ENCODE peak calls at places on chromosomes 12 and 14, in nine cellular contexts. T, X, G, F, D, S, M, U and O are unnamed samples.

GRCh38 chr12:129200576-129200975 is 347.3 kb downstream of the GLT1D1 start:
- DNase-seq in T (no peak), X (no peak), G (no peak), F (no peak), D (no peak), S (no peak), M (no peak), U (no peak), O (no peak)

GRCh38 chr14:91893659-91894058 is 26.3 kb upstream of the TC2N start:
- DNase-seq in T (no peak), X (no peak), G (no peak), F (no peak), D (no peak), S (no peak), M (no peak), U (no peak), O (no peak)

GRCh38 chr14:78074546-78074945 is 95.6 kb upstream of the NRXN3 start:
- DNase-seq in T (no peak), X (no peak), G (no peak), F (no peak), D (no peak), S (no peak), M (no peak), U (no peak), O (peak; percentile 8)

GRCh38 chr12:131509706-131510105 is 201.2 kb upstream of the SFSWAP start:
- DNase-seq in T (peak; percentile 50), X (no peak), G (no peak), F (no peak), D (no peak), S (peak; percentile 78), M (no peak), U (no peak), O (no peak)

GRCh38 chr12:121858318-121858661 is 369 bp downstream of the HPD start:
- DNase-seq in T (no peak), X (no peak), G (no peak), F (no peak), D (no peak), S (no peak), M (no peak), U (no peak), O (no peak)

GRCh38 chr12:115405471-115405860 is 721.5 kb upstream of the TBX3 start:
- DNase-seq in T (no peak), X (no peak), G (no peak), F (no peak), D (no peak), S (no peak), M (no peak), U (no peak), O (no peak)

GRCh38 chr12:8087666-8088065 is 5.6 kb downstream of the NECAP1 start:
- DNase-seq in T (no peak), X (no peak), G (no peak), F (no peak), D (no peak), S (no peak), M (no peak), U (no peak), O (no peak)

GRCh38 chr12:94080684-94081009 is 67.7 kb upstream of the PLXNC1 start:
- DNase-seq in T (no peak), X (no peak), G (no peak), F (no peak), D (no peak), S (no peak), M (no peak), U (no peak), O (no peak)

GRCh38 chr12:121144416-121144914 is 11.8 kb downstream of the P2RX7 start:
- DNase-seq in T (peak; percentile 61), X (no peak), G (no peak), F (no peak), D (no peak), S (peak; percentile 66), M (peak; percentile 29), U (no peak), O (peak; percentile 37)

GRCh38 chr12:77488041-77488620 is 342.6 kb upstream of the NAV3 start:
- DNase-seq in T (no peak), X (no peak), G (no peak), F (no peak), D (no peak), S (no peak), M (no peak), U (no peak), O (peak; percentile 16)

GRCh38 chr12:57031228-57031670 is 14.9 kb upstream of the TAC3 start:
- DNase-seq in T (no peak), X (no peak), G (no peak), F (no peak), D (no peak), S (no peak), M (peak; percentile 35), U (no peak), O (no peak)

GRCh38 chr12:108305520-108305919 is 33.6 kb downstream of the CMKLR1 start:
- DNase-seq in T (peak; percentile 89), X (peak; percentile 46), G (peak; percentile 92), F (peak; percentile 91), D (peak; percentile 97), S (peak; percentile 86), M (no peak), U (peak; percentile 56), O (peak; percentile 8)

GRCh38 chr12:108308432-108308831 is 30.7 kb downstream of the CMKLR1 start:
- DNase-seq in T (no peak), X (no peak), G (no peak), F (no peak), D (no peak), S (no peak), M (no peak), U (no peak), O (no peak)

GRCh38 chr12:108306014-108306501 is 33.1 kb downstream of the CMKLR1 start:
- DNase-seq in T (peak; percentile 75), X (no peak), G (no peak), F (no peak), D (peak; percentile 72), S (no peak), M (no peak), U (no peak), O (no peak)

GRCh38 chr12:108306506-108306905 is 32.6 kb downstream of the CMKLR1 start:
- DNase-seq in T (no peak), X (no peak), G (no peak), F (no peak), D (no peak), S (no peak), M (no peak), U (no peak), O (no peak)

GRCh38 chr12:108307006-108307405 is 32.1 kb downstream of the CMKLR1 start:
- DNase-seq in T (no peak), X (no peak), G (no peak), F (no peak), D (no peak), S (no peak), M (no peak), U (no peak), O (peak; percentile 9)
- H3K4me1 ChIP-seq in T (peaks cover 4% of the 10 kb centered on the region), X (peaks cover 35% of the 10 kb centered on the region), G (peaks cover 88% of the 10 kb centered on the region), F (peaks cover 17% of the 10 kb centered on the region), D (peaks cover 32% of the 10 kb centered on the region), S (peaks cover 74% of the 10 kb centered on the region), M (peaks cover 13% of the 10 kb centered on the region), U (peaks cover 14% of the 10 kb centered on the region), O (peaks cover 8% of the 10 kb centered on the region)

GRCh38 chr12:98503343-98503592 is 12.1 kb upstream of the TMPO start:
- DNase-seq in T (peak; percentile 97), X (peak; percentile 90), G (peak; percentile 85), F (peak; percentile 85), D (peak; percentile 93), S (peak; percentile 91), M (peak; percentile 96), U (peak; percentile 88), O (peak; percentile 86)
- H3K27ac ChIP-seq in T (peak overlapping the region; percentile 98), X (peak overlapping the region; percentile 94), G (peak overlapping the region; percentile 99), F (peak overlapping the region; percentile 96), D (peak overlapping the region; percentile 99), S (peak overlapping the region; percentile 88), M (peak overlapping the region; percentile 94), U (peak overlapping the region; percentile 89), O (peak overlapping the region; percentile 98)

GRCh38 chr14:20632448-20632830 is 9.1 kb downstream of the OR6S1 start:
- DNase-seq in T (no peak), X (no peak), G (no peak), F (no peak), D (no peak), S (no peak), M (no peak), U (no peak), O (no peak)

GRCh38 chr14:20632831-20633771 is 8.4 kb downstream of the OR6S1 start:
- DNase-seq in T (peak; percentile 82), X (peak; percentile 43), G (no peak), F (no peak), D (no peak), S (no peak), M (peak; percentile 96), U (no peak), O (peak; percentile 55)

GRCh38 chr14:20631023-20631820 is 10.3 kb downstream of the OR6S1 start:
- DNase-seq in T (peak; percentile 72), X (peak; percentile 39), G (no peak), F (no peak), D (no peak), S (no peak), M (peak; percentile 82), U (no peak), O (peak; percentile 43)

GRCh38 chr14:20630340-20631022 is 11.0 kb downstream of the OR6S1 start:
- DNase-seq in T (no peak), X (no peak), G (no peak), F (no peak), D (no peak), S (no peak), M (peak; percentile 91), U (no peak), O (peak; percentile 40)

GRCh38 chr14:20631821-20632389 is 9.6 kb downstream of the OR6S1 start:
- DNase-seq in T (peak; percentile 74), X (peak; percentile 69), G (peak; percentile 71), F (peak; percentile 55), D (peak; percentile 91), S (peak; percentile 76), M (peak; percentile 83), U (peak; percentile 67), O (peak; percentile 80)
- H3K4me3 ChIP-seq in T (no peak overlapping the region), X (peak overlapping the region; percentile 27), G (peak overlapping the region; percentile 54), F (peak overlapping the region; percentile 53), D (peak overlapping the region; percentile 31), S (peak overlapping the region; percentile 31), M (peak overlapping the region; percentile 62), U (peak overlapping the region; percentile 12), O (peak overlapping the region; percentile 43)

GRCh38 chr14:54579606-54580005 is 12.7 kb downstream of the SAMD4A start:
- DNase-seq in T (no peak), X (no peak), G (no peak), F (no peak), D (no peak), S (no peak), M (peak; percentile 68), U (no peak), O (no peak)

GRCh38 chr14:54580933-54581332 is 14.0 kb downstream of the SAMD4A start:
- DNase-seq in T (no peak), X (no peak), G (no peak), F (no peak), D (no peak), S (no peak), M (no peak), U (no peak), O (no peak)

GRCh38 chr14:54574528-54574927 is 7.6 kb downstream of the SAMD4A start:
- DNase-seq in T (no peak), X (no peak), G (no peak), F (no peak), D (no peak), S (no peak), M (no peak), U (no peak), O (no peak)

GRCh38 chr14:54577494-54577893 is 10.6 kb downstream of the SAMD4A start:
- DNase-seq in T (no peak), X (no peak), G (no peak), F (no peak), D (no peak), S (no peak), M (no peak), U (no peak), O (no peak)

GRCh38 chr14:54577977-54578376 is 11.0 kb downstream of the SAMD4A start:
- DNase-seq in T (no peak), X (no peak), G (no peak), F (no peak), D (no peak), S (no peak), M (peak; percentile 82), U (no peak), O (no peak)
- H3K4me1 ChIP-seq in T (no peaks in the 10 kb centered on the region), X (no peaks in the 10 kb centered on the region), G (peaks cover 98% of the 10 kb centered on the region), F (no peaks in the 10 kb centered on the region), D (peaks cover 12% of the 10 kb centered on the region), S (peaks cover 5% of the 10 kb centered on the region), M (peaks cover 33% of the 10 kb centered on the region), U (no peaks in the 10 kb centered on the region), O (peaks cover 31% of the 10 kb centered on the region)